ENCODE peak calls at places on chromosomes 2 and 18, in five cellular contexts. One of them, this sample, is unnamed.

GRCh38 chr2:144999040-144999875 is 479.3 kb upstream of the ZEB2 start:
- DNase-seq in mesendoderm: no peak
- DNase-seq in psoas muscle: no peak
- DNase-seq in HCT116: no peak
- DNase-seq in ascending aorta: no peak
- DNase-seq in this sample: no peak

GRCh38 chr2:101793277-101793969 is 95.9 kb downstream of the MAP4K4 start:
- DNase-seq in ascending aorta: no peak
- DNase-seq in psoas muscle: no peak
- DNase-seq in mesendoderm: peak
- DNase-seq in HCT116: no peak
- DNase-seq in this sample: no peak

GRCh38 chr2:29110916-29111315 is 4.3 kb upstream of the CLIP4 start:
- DNase-seq in HCT116: no peak
- DNase-seq in ascending aorta: no peak
- DNase-seq in mesendoderm: no peak
- DNase-seq in psoas muscle: no peak
- DNase-seq in this sample: no peak

GRCh38 chr2:168490015-168490874 is 34.2 kb downstream of the CERS6 start:
- DNase-seq in psoas muscle: no peak
- DNase-seq in mesendoderm: peak
- DNase-seq in ascending aorta: no peak
- DNase-seq in HCT116: no peak
- DNase-seq in this sample: no peak

GRCh38 chr2:101168647-101169046 is 17.5 kb upstream of the TBC1D8 start:
- DNase-seq in psoas muscle: no peak
- DNase-seq in mesendoderm: no peak
- DNase-seq in ascending aorta: no peak
- DNase-seq in HCT116: no peak
- DNase-seq in this sample: no peak

GRCh38 chr2:218959761-218960195 is 312 bp downstream of the CDK5R2 start:
- DNase-seq in ascending aorta: no peak
- DNase-seq in mesendoderm: peak
- DNase-seq in HCT116: no peak
- DNase-seq in psoas muscle: no peak
- DNase-seq in this sample: no peak

GRCh38 chr2:25042321-25043240 is 705 bp downstream of the EFR3B start:
- DNase-seq in ascending aorta: peak
- DNase-seq in mesendoderm: peak
- DNase-seq in psoas muscle: peak
- DNase-seq in HCT116: no peak
- DNase-seq in this sample: peak

GRCh38 chr2:228689049-228689448 is 507.6 kb upstream of the SPHKAP start:
- DNase-seq in ascending aorta: no peak
- DNase-seq in mesendoderm: peak
- DNase-seq in psoas muscle: no peak
- DNase-seq in HCT116: no peak
- DNase-seq in this sample: peak

GRCh38 chr18:31840499-31840898 is 79.8 kb upstream of the SLC25A52 start:
- DNase-seq in HCT116: no peak
- DNase-seq in psoas muscle: no peak
- DNase-seq in mesendoderm: no peak
- DNase-seq in ascending aorta: no peak
- DNase-seq in this sample: no peak

GRCh38 chr18:23250893-23251656 is 115.8 kb downstream of the CABLES1 start:
- DNase-seq in HCT116: no peak
- DNase-seq in mesendoderm: no peak
- DNase-seq in ascending aorta: peak
- DNase-seq in psoas muscle: peak
- DNase-seq in this sample: no peak

GRCh38 chr2:239163306-239164070 is 237.3 kb downstream of the HDAC4 start:
- DNase-seq in HCT116: no peak
- DNase-seq in mesendoderm: no peak
- DNase-seq in psoas muscle: peak
- DNase-seq in ascending aorta: no peak
- DNase-seq in this sample: no peak

GRCh38 chr2:106561356-106561755 is 74.2 kb downstream of the CD8B2 start:
- DNase-seq in HCT116: no peak
- DNase-seq in mesendoderm: no peak
- DNase-seq in psoas muscle: peak
- DNase-seq in ascending aorta: no peak
- DNase-seq in this sample: no peak

GRCh38 chr2:188798159-188798558 is 176.0 kb upstream of the COL3A1 start:
- DNase-seq in psoas muscle: no peak
- DNase-seq in HCT116: no peak
- DNase-seq in ascending aorta: no peak
- DNase-seq in mesendoderm: no peak
- DNase-seq in this sample: no peak

GRCh38 chr2:149538138-149538833 is 49.3 kb downstream of the MMADHC start:
- DNase-seq in mesendoderm: no peak
- DNase-seq in ascending aorta: no peak
- DNase-seq in psoas muscle: no peak
- DNase-seq in HCT116: no peak
- DNase-seq in this sample: no peak

GRCh38 chr2:25964891-25965290 is 17.4 kb downstream of the KIF3C start:
- DNase-seq in ascending aorta: no peak
- DNase-seq in psoas muscle: no peak
- DNase-seq in mesendoderm: no peak
- DNase-seq in HCT116: no peak
- DNase-seq in this sample: no peak

GRCh38 chr2:127670055-127670956 is 5.0 kb downstream of the LIMS2 start:
- DNase-seq in HCT116: no peak
- DNase-seq in psoas muscle: no peak
- DNase-seq in mesendoderm: no peak
- DNase-seq in ascending aorta: no peak
- DNase-seq in this sample: no peak

GRCh38 chr18:41391616-41392610 is 563.1 kb upstream of the PIK3C3 start:
- DNase-seq in mesendoderm: peak
- DNase-seq in ascending aorta: no peak
- DNase-seq in psoas muscle: peak
- DNase-seq in HCT116: no peak
- DNase-seq in this sample: peak

GRCh38 chr2:52536929-52537460 is 1230.6 kb upstream of the CHAC2 start:
- DNase-seq in ascending aorta: no peak
- DNase-seq in psoas muscle: no peak
- DNase-seq in HCT116: no peak
- DNase-seq in mesendoderm: no peak
- DNase-seq in this sample: no peak

GRCh38 chr18:9918016-9918680 is 4.3 kb downstream of the VAPA start:
- DNase-seq in psoas muscle: no peak
- DNase-seq in HCT116: no peak
- DNase-seq in ascending aorta: no peak
- DNase-seq in mesendoderm: peak
- DNase-seq in this sample: no peak

GRCh38 chr2:145692971-145693478 is 1173.1 kb upstream of the ZEB2 start:
- DNase-seq in HCT116: no peak
- DNase-seq in ascending aorta: no peak
- DNase-seq in mesendoderm: peak
- DNase-seq in psoas muscle: no peak
- DNase-seq in this sample: no peak

GRCh38 chr2:230912046-230912445 is 13.0 kb downstream of the GPR55 start:
- DNase-seq in psoas muscle: no peak
- DNase-seq in HCT116: no peak
- DNase-seq in ascending aorta: peak
- DNase-seq in mesendoderm: no peak
- DNase-seq in this sample: no peak

GRCh38 chr2:239106314-239106908 is 258.5 kb downstream of the TWIST2 start:
- DNase-seq in ascending aorta: no peak
- DNase-seq in psoas muscle: no peak
- DNase-seq in mesendoderm: peak
- DNase-seq in HCT116: peak
- DNase-seq in this sample: peak

GRCh38 chr2:47309472-47309951 is 93.4 kb upstream of the MSH2 start:
- DNase-seq in psoas muscle: no peak
- DNase-seq in HCT116: no peak
- DNase-seq in mesendoderm: no peak
- DNase-seq in ascending aorta: no peak
- DNase-seq in this sample: no peak

GRCh38 chr2:9205963-9206948 is at the start of gene ASAP2:
- DNase-seq in ascending aorta: peak
- DNase-seq in mesendoderm: peak
- DNase-seq in psoas muscle: peak
- DNase-seq in HCT116: no peak
- DNase-seq in this sample: peak

GRCh38 chr2:121197369-121198091 is 87.5 kb downstream of the TFCP2L1 start:
- DNase-seq in ascending aorta: peak
- DNase-seq in HCT116: no peak
- DNase-seq in psoas muscle: peak
- DNase-seq in mesendoderm: no peak
- DNase-seq in this sample: no peak

GRCh38 chr18:8988262-8988871 is 114.1 kb upstream of the NDUFV2 start:
- DNase-seq in HCT116: peak
- DNase-seq in ascending aorta: peak
- DNase-seq in psoas muscle: peak
- DNase-seq in mesendoderm: peak
- DNase-seq in this sample: peak

GRCh38 chr2:216575465-216575864 is 57.8 kb upstream of the IGFBP2 start:
- DNase-seq in HCT116: no peak
- DNase-seq in mesendoderm: no peak
- DNase-seq in psoas muscle: no peak
- DNase-seq in ascending aorta: no peak
- DNase-seq in this sample: no peak

GRCh38 chr2:119354860-119355259 is 11.8 kb downstream of the C2orf76 start:
- DNase-seq in psoas muscle: no peak
- DNase-seq in HCT116: no peak
- DNase-seq in ascending aorta: no peak
- DNase-seq in mesendoderm: no peak
- DNase-seq in this sample: no peak

GRCh38 chr2:119349289-119349688 is 17.3 kb downstream of the C2orf76 start:
- DNase-seq in mesendoderm: no peak
- DNase-seq in HCT116: no peak
- DNase-seq in psoas muscle: no peak
- DNase-seq in ascending aorta: no peak
- DNase-seq in this sample: no peak

GRCh38 chr2:119350311-119350998 is 16.2 kb downstream of the C2orf76 start:
- DNase-seq in mesendoderm: peak
- DNase-seq in HCT116: no peak
- DNase-seq in psoas muscle: no peak
- DNase-seq in ascending aorta: no peak
- DNase-seq in this sample: no peak

DNA sequence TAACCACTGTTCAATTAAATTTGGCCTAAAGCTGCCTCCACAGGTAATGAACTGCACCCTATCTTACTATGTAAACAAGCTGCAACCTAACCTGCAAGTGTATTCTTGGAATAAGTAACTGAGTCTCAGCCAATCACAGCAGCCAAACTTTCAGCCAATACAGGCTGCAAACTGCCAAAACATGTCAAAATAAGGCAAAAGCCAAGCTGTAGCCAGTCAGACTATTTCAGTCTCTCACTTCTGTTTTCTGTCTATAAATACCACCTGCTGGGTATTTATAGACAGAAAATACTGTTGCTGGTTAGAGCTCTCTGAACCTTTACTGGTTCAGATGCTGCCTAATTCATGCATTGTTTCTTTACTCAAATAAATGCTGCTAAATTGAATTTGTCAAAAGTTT is 14.3 kb downstream of the C2orf76 start:
- DNase-seq in mesendoderm: peak
- DNase-seq in ascending aorta: no peak
- DNase-seq in psoas muscle: no peak
- DNase-seq in HCT116: peak
- DNase-seq in this sample: no peak
- H3K27ac ChIP-seq in mesendoderm: no peak
- H3K27ac ChIP-seq in ascending aorta: no peak
- H3K27ac ChIP-seq in psoas muscle: peak
- H3K27ac ChIP-seq in HCT116: no peak
- H3K27ac ChIP-seq in this sample: no peak

GRCh38 chr2:241269707-241270520 is 45.6 kb downstream of the HDLBP start:
- DNase-seq in mesendoderm: no peak
- DNase-seq in ascending aorta: peak
- DNase-seq in HCT116: no peak
- DNase-seq in psoas muscle: no peak
- DNase-seq in this sample: no peak
- H3K4me3 ChIP-seq in mesendoderm: no peak
- H3K4me3 ChIP-seq in ascending aorta: peak
- H3K4me3 ChIP-seq in HCT116: no peak
- H3K4me3 ChIP-seq in psoas muscle: no peak
- H3K4me3 ChIP-seq in this sample: no peak

GRCh38 chr2:112754562-112754961 is 9.8 kb downstream of the CKAP2L start:
- DNase-seq in HCT116: no peak
- DNase-seq in psoas muscle: no peak
- DNase-seq in mesendoderm: no peak
- DNase-seq in ascending aorta: no peak
- DNase-seq in this sample: no peak
- H3K27ac ChIP-seq in HCT116: no peak
- H3K27ac ChIP-seq in psoas muscle: no peak
- H3K27ac ChIP-seq in mesendoderm: no peak
- H3K27ac ChIP-seq in ascending aorta: no peak
- H3K27ac ChIP-seq in this sample: no peak

GRCh38 chr2:50782543-50782942 is 249.4 kb downstream of the NRXN1 start:
- DNase-seq in psoas muscle: no peak
- DNase-seq in ascending aorta: no peak
- DNase-seq in mesendoderm: no peak
- DNase-seq in HCT116: no peak
- DNase-seq in this sample: no peak
- H3K4me3 ChIP-seq in psoas muscle: no peak
- H3K4me3 ChIP-seq in ascending aorta: no peak
- H3K4me3 ChIP-seq in mesendoderm: no peak
- H3K4me3 ChIP-seq in HCT116: no peak
- H3K4me3 ChIP-seq in this sample: no peak

GRCh38 chr2:65826567-65826966 is 394.2 kb upstream of the SPRED2 start:
- DNase-seq in HCT116: no peak
- DNase-seq in psoas muscle: no peak
- DNase-seq in mesendoderm: no peak
- DNase-seq in ascending aorta: no peak
- DNase-seq in this sample: no peak
- H3K27ac ChIP-seq in HCT116: no peak
- H3K27ac ChIP-seq in psoas muscle: no peak
- H3K27ac ChIP-seq in mesendoderm: no peak
- H3K27ac ChIP-seq in ascending aorta: no peak
- H3K27ac ChIP-seq in this sample: no peak

GRCh38 chr18:456361-456821 is 44.1 kb downstream of the COLEC12 start:
- DNase-seq in psoas muscle: peak
- DNase-seq in ascending aorta: peak
- DNase-seq in mesendoderm: no peak
- DNase-seq in HCT116: no peak
- DNase-seq in this sample: no peak
- H3K4me3 ChIP-seq in psoas muscle: peak
- H3K4me3 ChIP-seq in ascending aorta: peak
- H3K4me3 ChIP-seq in mesendoderm: no peak
- H3K4me3 ChIP-seq in HCT116: no peak
- H3K4me3 ChIP-seq in this sample: no peak

GRCh38 chr2:155645771-155646170 is 686.8 kb downstream of the NR4A2 start:
- DNase-seq in HCT116: no peak
- DNase-seq in ascending aorta: no peak
- DNase-seq in mesendoderm: no peak
- DNase-seq in psoas muscle: no peak
- DNase-seq in this sample: no peak
- H3K27ac ChIP-seq in HCT116: no peak
- H3K27ac ChIP-seq in ascending aorta: no peak
- H3K27ac ChIP-seq in mesendoderm: no peak
- H3K27ac ChIP-seq in psoas muscle: no peak
- H3K27ac ChIP-seq in this sample: no peak